ENCODE peak calls at places on chromosomes 11 and 22, in five cellular contexts. U, A, B, K and H are unnamed samples.

GRCh38 chr11:96149743-96150555 is 193.0 kb downstream of the MAML2 start:
- DNase-seq in U (no peak), A (no peak), B (peak; percentile 58), K (peak; percentile 48), H (no peak)

GRCh38 chr22:26430600-26430999 is 1.5 kb downstream of the ASPHD2 start:
- DNase-seq in U (no peak), A (no peak), B (no peak), K (no peak), H (no peak)

GRCh38 chr11:33307984-33308383 is 50.8 kb downstream of the HIPK3 start:
- DNase-seq in U (no peak), A (no peak), B (no peak), K (no peak), H (no peak)

GRCh38 chr11:130120045-130120444 is 39.5 kb upstream of the ST14 start:
- DNase-seq in U (no peak), A (no peak), B (no peak), K (no peak), H (no peak)

GRCh38 chr11:110186456-110186855 is 93.3 kb downstream of the ZC3H12C start:
- DNase-seq in U (no peak), A (no peak), B (no peak), K (no peak), H (no peak)

GRCh38 chr22:39729141-39729934 is 158.8 kb downstream of the CACNA1I start:
- DNase-seq in U (no peak), A (no peak), B (no peak), K (no peak), H (no peak)

GRCh38 chr22:36456459-36456835 is 25.0 kb downstream of the TXN2 start:
- DNase-seq in U (no peak), A (no peak), B (no peak), K (no peak), H (no peak)

GRCh38 chr22:23408321-23408720 is 171.8 kb downstream of the IGLL1 start:
- DNase-seq in U (no peak), A (no peak), B (no peak), K (no peak), H (no peak)

GRCh38 chr11:44506375-44507016 is 59.0 kb upstream of the CD82 start:
- DNase-seq in U (no peak), A (no peak), B (no peak), K (no peak), H (no peak)

GRCh38 chr11:1772270-1773130 is 8.8 kb upstream of the CTSD start:
- DNase-seq in U (peak; percentile 95), A (no peak), B (peak; percentile 92), K (no peak), H (peak; percentile 79)
- H3K4me2 ChIP-seq in U (peak overlapping the region; percentile 82), A (no peak overlapping the region), B (peak overlapping the region; percentile 77), K (peak overlapping the region; percentile 29), H (peak overlapping the region; percentile 48)

GRCh38 chr11:87473174-87473573 is 435.4 kb downstream of the TMEM135 start:
- DNase-seq in U (no peak), A (no peak), B (no peak), K (no peak), H (no peak)
- TF ChIP-seq JUNB in U (no peak), A (no peak), B (no peak), K (no peak), H (no peak)

GRCh38 chr11:12119502-12119901 is 9.1 kb downstream of the MICAL2 start:
- DNase-seq in U (no peak), A (no peak), B (no peak), K (no peak), H (no peak)

GRCh38 chr11:12118940-12119339 is 8.6 kb downstream of the MICAL2 start:
- DNase-seq in U (no peak), A (no peak), B (no peak), K (no peak), H (peak; percentile 21)

GRCh38 chr11:12121011-12121410 is 10.6 kb downstream of the MICAL2 start:
- DNase-seq in U (no peak), A (no peak), B (no peak), K (no peak), H (no peak)

GRCh38 chr11:12121504-12121903 is 11.1 kb downstream of the MICAL2 start:
- DNase-seq in U (no peak), A (no peak), B (no peak), K (no peak), H (no peak)

GRCh38 chr11:12120031-12121008 is 9.9 kb downstream of the MICAL2 start:
- DNase-seq in U (no peak), A (no peak), B (peak; percentile 64), K (peak; percentile 25), H (no peak)
- H3K4me2 ChIP-seq in U (peak overlapping the region; percentile 54), A (no peak overlapping the region), B (peak overlapping the region; percentile 51), K (no peak overlapping the region), H (no peak overlapping the region)

GRCh38 chr11:103867481-103867880 is 169.0 kb upstream of the DDI1 start:
- DNase-seq in U (no peak), A (no peak), B (no peak), K (no peak), H (no peak)

GRCh38 chr11:103875855-103876510 is 160.5 kb upstream of the DDI1 start:
- DNase-seq in U (no peak), A (no peak), B (no peak), K (no peak), H (no peak)

GRCh38 chr11:103872748-103873147 is 163.7 kb upstream of the DDI1 start:
- DNase-seq in U (no peak), A (no peak), B (no peak), K (no peak), H (no peak)

GRCh38 chr11:103870821-103871309 is 165.6 kb upstream of the DDI1 start:
- DNase-seq in U (no peak), A (no peak), B (no peak), K (no peak), H (no peak)

DNA sequence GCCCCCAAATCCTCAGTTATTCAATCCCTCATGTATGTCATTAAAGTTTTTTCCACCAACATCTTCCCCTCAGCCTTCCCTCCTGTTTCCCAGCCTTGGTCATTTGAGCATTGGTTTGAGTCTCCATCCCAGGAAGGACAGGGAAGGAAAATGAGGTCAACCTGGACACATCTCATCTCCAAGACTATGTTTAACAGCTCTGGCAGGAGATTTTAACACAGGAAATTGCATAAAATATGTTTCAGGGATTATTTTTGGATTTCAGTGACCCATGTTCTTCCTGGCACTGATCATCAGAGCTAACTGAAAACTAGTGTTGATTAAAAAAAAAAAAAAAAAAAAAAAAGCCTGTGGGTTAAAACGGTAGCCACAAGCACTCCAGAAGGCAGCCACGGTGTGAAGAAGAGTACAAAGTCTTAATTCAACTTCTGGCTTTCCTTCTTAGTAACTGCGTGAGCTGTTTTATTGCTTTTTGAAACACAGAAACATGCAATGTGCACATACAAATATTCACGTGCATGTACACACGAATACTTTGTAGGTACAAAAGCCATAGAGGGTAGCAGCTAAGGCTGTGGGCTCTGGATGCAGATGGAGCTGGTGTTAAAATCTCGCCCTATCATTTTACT is 164.4 kb upstream of the DDI1 start:
- DNase-seq in U (no peak), A (no peak), B (no peak), K (no peak), H (no peak)
- TF ChIP-seq JUNB in U (no peak), A (no peak), B (no peak), K (no peak), H (no peak)

DNA sequence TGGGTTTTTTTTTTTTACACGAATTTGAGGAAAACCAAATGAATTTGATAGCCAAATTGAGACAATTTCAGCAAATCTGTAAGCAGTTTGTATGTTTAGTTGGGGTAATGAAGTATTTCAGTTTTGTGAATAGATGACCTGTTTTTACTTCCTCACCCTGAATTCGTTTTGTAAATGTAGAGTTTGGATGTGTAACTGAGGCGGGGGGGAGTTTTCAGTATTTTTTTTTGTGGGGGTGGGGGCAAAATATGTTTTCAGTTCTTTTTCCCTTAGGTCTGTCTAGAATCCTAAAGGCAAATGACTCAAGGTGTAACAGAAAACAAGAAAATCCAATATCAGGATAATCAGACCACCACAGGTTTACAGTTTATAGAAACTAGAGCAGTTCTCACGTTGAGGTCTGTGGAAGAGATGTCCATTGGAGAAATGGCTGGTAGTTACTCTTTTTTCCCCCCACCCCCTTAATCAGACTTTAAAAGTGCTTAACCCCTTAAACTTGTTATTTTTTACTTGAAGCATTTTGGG is 2.2 kb downstream of the MALAT1 start:
- DNase-seq in U (no peak), A (no peak), B (no peak), K (no peak), H (no peak)
- H3K4me2 ChIP-seq in U (peak overlapping the region; percentile 84), A (no peak overlapping the region), B (peak overlapping the region; percentile 94), K (peak overlapping the region; percentile 78), H (peak overlapping the region; percentile 84)

GRCh38 chr11:122628691-122629555 is 26.6 kb upstream of the UBASH3B start:
- DNase-seq in U (peak; percentile 74), A (no peak), B (peak; percentile 54), K (peak; percentile 65), H (peak; percentile 88)
- TF ChIP-seq JUNB in U (no peak), A (no peak), B (no peak), K (no peak), H (no peak)

GRCh38 chr11:111937859-111938258 is 716 bp downstream of the DIXDC1 start:
- DNase-seq in U (no peak), A (no peak), B (no peak), K (no peak), H (peak; percentile 36)

GRCh38 chr11:111937461-111937769 is 272 bp downstream of the DIXDC1 start:
- DNase-seq in U (no peak), A (no peak), B (no peak), K (no peak), H (no peak)

GRCh38 chr11:111941963-111942362 is 4.8 kb downstream of the DIXDC1 start:
- DNase-seq in U (no peak), A (no peak), B (no peak), K (no peak), H (no peak)

GRCh38 chr11:111938687-111939160 is 1.6 kb downstream of the DIXDC1 start:
- DNase-seq in U (no peak), A (peak; percentile 71), B (peak; percentile 56), K (peak; percentile 76), H (peak; percentile 79)

DNA sequence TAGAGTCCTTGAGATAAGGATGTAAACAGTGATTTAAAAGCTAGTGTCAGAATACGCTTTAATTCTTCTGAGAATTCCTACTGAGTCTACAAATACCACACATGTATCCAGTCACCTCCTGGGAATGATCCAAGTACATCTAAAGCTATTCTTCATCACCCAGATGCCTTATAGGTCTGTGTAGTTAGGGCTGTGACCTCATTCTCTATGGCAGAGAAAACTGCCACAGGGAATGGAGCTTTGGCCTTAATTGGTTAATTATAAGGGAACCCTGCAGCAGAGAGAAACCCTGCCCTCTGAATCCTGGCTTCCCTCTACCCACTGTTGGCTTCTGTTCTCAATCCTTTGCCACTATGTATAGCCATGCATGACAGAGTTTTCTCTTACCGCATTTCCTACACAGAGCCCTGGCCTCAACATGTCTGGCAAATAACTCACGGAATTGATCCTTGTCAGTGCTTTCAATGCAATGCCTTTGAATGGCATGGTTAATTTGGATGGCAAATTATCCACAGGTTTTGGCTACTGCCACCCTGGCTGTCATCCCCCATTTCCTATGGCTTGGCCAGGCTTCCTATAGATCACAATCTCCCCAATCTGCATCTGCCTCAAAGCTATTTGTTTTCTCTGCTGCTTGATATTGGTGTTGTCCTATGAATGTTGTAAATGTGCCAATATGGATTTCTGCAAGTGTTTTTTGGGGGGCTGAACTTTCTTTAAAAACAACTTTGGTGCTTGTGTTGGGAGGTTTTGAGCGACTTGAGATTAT is 2.9 kb downstream of the DIXDC1 start:
- DNase-seq in U (no peak), A (no peak), B (no peak), K (no peak), H (no peak)
- H3K4me2 ChIP-seq in U (peak overlapping the region; percentile 97), A (no peak overlapping the region), B (no peak overlapping the region), K (peak overlapping the region; percentile 1), H (no peak overlapping the region)